ENCODE peak calls at places on chromosome 13, in ten cellular contexts. Q is HTR-8/SVneo; R is stimulated activated CD4-positive, alpha-beta T cell treated with anti-CD3 and anti-CD28 coated beads, Interleukin-2, amount 100 ng/mL, for 24 hours; S is anterior cingulate cortex; H is GM04503; K is activated CD8-positive, alpha-beta memory T cell treated with anti-CD3 and anti-CD28 coated beads, Interleukin-2, amount 10 ng/mL, durations not matched to agents 7 days and 5 days; M is AG04449; Z is HT1080; W is ascending aorta; I is hypothalamus. J is an unnamed sample.

GRCh38 chr13:45370922-45371406 is 30.0 kb upstream of the TPT1 start:
- DNase-seq in R (peak), Z (peak), H (no peak), S (peak), Q (peak), W (peak), M (no peak), I (peak), K (peak), J (no peak)

GRCh38 chr13:97982286-97982685 is 28.8 kb downstream of the IPO5 start:
- DNase-seq in W (no peak), K (no peak), I (no peak), M (no peak), Q (no peak), R (no peak), H (no peak), S (no peak), Z (no peak), J (no peak)

GRCh38 chr13:24709186-24709913 is 29.1 kb downstream of the ATP12A start:
- DNase-seq in S (no peak), Q (no peak), M (no peak), K (peak), H (no peak), R (peak), W (peak), Z (no peak), I (no peak), J (no peak)

GRCh38 chr13:31394491-31394890 is 194.7 kb downstream of the B3GLCT start:
- DNase-seq in I (no peak), H (peak), Z (peak), R (no peak), W (no peak), S (no peak), M (no peak), Q (no peak), K (no peak), J (no peak)

GRCh38 chr13:76637651-76638111 is 248.5 kb downstream of the KCTD12 start:
- DNase-seq in Z (no peak), W (no peak), S (no peak), K (no peak), Q (no peak), I (no peak), R (no peak), H (no peak), M (no peak), J (peak)

GRCh38 chr13:49622174-49622946 is 5.9 kb upstream of the ARL11 start:
- DNase-seq in I (no peak), R (no peak), M (no peak), Z (no peak), K (no peak), H (no peak), W (no peak), Q (no peak), S (no peak), J (no peak)

GRCh38 chr13:80586356-80586755 is 245.4 kb upstream of the SPRY2 start:
- DNase-seq in R (no peak), I (no peak), M (no peak), H (no peak), Z (no peak), W (no peak), S (no peak), Q (no peak), K (no peak), J (no peak)

GRCh38 chr13:100707818-100708740 is 33.5 kb upstream of the TMTC4 start:
- DNase-seq in Q (no peak), K (no peak), S (no peak), R (no peak), Z (peak), I (no peak), M (no peak), W (no peak), H (no peak), J (no peak)

GRCh38 chr13:24502567-24503375 is 9.8 kb downstream of the PARP4 start:
- DNase-seq in Q (no peak), I (no peak), W (no peak), R (no peak), K (no peak), H (no peak), M (no peak), S (no peak), Z (peak), J (peak)

GRCh38 chr13:113822956-113823744 is 40.7 kb downstream of the GAS6 start:
- DNase-seq in W (no peak), R (no peak), I (no peak), H (no peak), Z (no peak), M (no peak), Q (no peak), K (no peak), S (no peak), J (no peak)

GRCh38 chr13:32824061-32824460 is 192.2 kb upstream of the KL start:
- DNase-seq in K (no peak), R (no peak), Q (no peak), M (no peak), S (no peak), I (no peak), H (no peak), Z (no peak), W (no peak), J (no peak)

GRCh38 chr13:105008606-105009005 is 1526.9 kb downstream of the EFNB2 start:
- DNase-seq in K (no peak), W (no peak), R (no peak), H (no peak), S (no peak), M (peak), Z (no peak), I (no peak), Q (no peak), J (no peak)

GRCh38 chr13:112910616-112911280 is 58.3 kb upstream of the MCF2L start:
- DNase-seq in S (no peak), Z (no peak), H (no peak), M (no peak), R (no peak), Q (no peak), W (peak), I (no peak), K (no peak), J (no peak)

GRCh38 chr13:60111726-60112125 is 52.0 kb downstream of the DIAPH3 start:
- DNase-seq in R (no peak), M (peak), H (peak), S (no peak), Z (no peak), K (no peak), W (no peak), Q (no peak), I (no peak), J (no peak)

GRCh38 chr13:44312898-44313551 is 60.6 kb upstream of the SERP2 start:
- DNase-seq in Q (peak), S (no peak), R (no peak), K (no peak), M (peak), W (peak), H (no peak), I (no peak), Z (peak), J (peak)

GRCh38 chr13:30446122-30446500 is 19.6 kb downstream of the HMGB1 start:
- DNase-seq in Z (no peak), S (no peak), Q (no peak), M (no peak), K (no peak), H (no peak), R (no peak), W (no peak), I (no peak), J (no peak)

J was measured in NCI-H446 treated with DMSO at 0.1 percent for 48 hours.